ENCODE peak calls at places on chromosomes 12 and 14, in four cellular contexts. S is upper lobe of right lung, L is suprapubic skin, F is HFF-Myc. V is an unnamed sample.

GRCh38 chr12:124407074-124407473 is 112.2 kb downstream of the RFLNA start:
- DNase-seq in S (no peak), L (no peak), F (no peak), V (no peak)

GRCh38 chr14:74871819-74872218 is 4.1 kb downstream of the PROX2 start:
- DNase-seq in S (no peak), L (no peak), F (no peak), V (no peak)

GRCh38 chr12:126747530-126748149 is 1519.3 kb upstream of the TMEM132C start:
- DNase-seq in S (peak), L (no peak), F (no peak), V (no peak)

GRCh38 chr14:85532981-85533820 is 3.3 kb downstream of the FLRT2 start:
- DNase-seq in S (peak), L (peak), F (no peak), V (no peak)

GRCh38 chr12:123474493-123475255 is 16.7 kb downstream of the SNRNP35 start:
- DNase-seq in S (no peak), L (no peak), F (no peak), V (no peak)

GRCh38 chr14:73591690-73592448 is at the start of gene ACOT4:
- DNase-seq in S (peak), L (no peak), F (no peak), V (no peak)

GRCh38 chr12:56571131-56571530 is 49.5 kb downstream of the RBMS2 start:
- DNase-seq in S (no peak), L (no peak), F (no peak), V (no peak)

GRCh38 chr14:88168498-88169165 is 154.4 kb downstream of the KCNK10 start:
- DNase-seq in S (no peak), L (no peak), F (peak), V (no peak)

GRCh38 chr14:50062438-50063039 is 53.8 kb downstream of the VCPKMT start:
- DNase-seq in S (peak), L (no peak), F (peak), V (no peak)

GRCh38 chr14:21261824-21262223 is 7.4 kb downstream of the HNRNPC start:
- DNase-seq in S (no peak), L (no peak), F (no peak), V (no peak)

GRCh38 chr14:101466456-101467180 is 94.7 kb upstream of the DIO3 start:
- DNase-seq in S (peak), L (no peak), F (no peak), V (no peak)

GRCh38 chr12:70448371-70448770 is 82.3 kb downstream of the KCNMB4 start:
- DNase-seq in S (no peak), L (no peak), F (no peak), V (no peak)

GRCh38 chr14:60490270-60490669 is 4.4 kb upstream of the C14orf39 start:
- DNase-seq in S (no peak), L (no peak), F (no peak), V (no peak)

GRCh38 chr14:103290961-103291360 is 43.1 kb upstream of the EIF5 start:
- DNase-seq in S (no peak), L (no peak), F (no peak), V (no peak)

GRCh38 chr12:124633269-124633953 is 66.0 kb upstream of the NCOR2 start:
- DNase-seq in S (no peak), L (no peak), F (no peak), V (no peak)

GRCh38 chr14:51490205-51490604 is 161.5 kb upstream of the FRMD6 start:
- DNase-seq in S (no peak), L (no peak), F (no peak), V (peak)

GRCh38 chr12:6376079-6376941 is 947 bp upstream of the SCNN1A start:
- DNase-seq in S (peak), L (peak), F (no peak), V (no peak)

GRCh38 chr14:106657460-106657859 is 1131.1 kb downstream of the TMEM121 start:
- DNase-seq in S (no peak), L (no peak), F (no peak), V (no peak)

GRCh38 chr12:5437657-5438056 is 5.7 kb downstream of the NTF3 start:
- DNase-seq in S (no peak), L (no peak), F (no peak), V (no peak)

GRCh38 chr12:117743746-117744145 is 225.0 kb downstream of the KSR2 start:
- DNase-seq in S (no peak), L (no peak), F (no peak), V (no peak)

GRCh38 chr14:36057452-36058142 is 118.9 kb downstream of the PTCSC3 start:
- DNase-seq in S (no peak), L (no peak), F (no peak), V (no peak)

GRCh38 chr12:55743967-55744931 is 1.3 kb downstream of the GDF11 start:
- DNase-seq in S (no peak), L (no peak), F (no peak), V (no peak)

GRCh38 chr12:12108441-12109058 is 37.8 kb downstream of the BCL2L14 start:
- DNase-seq in S (no peak), L (no peak), F (no peak), V (no peak)

GRCh38 chr12:96810057-96810456 is 97.0 kb upstream of the NEDD1 start:
- DNase-seq in S (no peak), L (no peak), F (no peak), V (no peak)

GRCh38 chr14:65849558-65849957 is 437.0 kb downstream of the FUT8 start:
- DNase-seq in S (no peak), L (no peak), F (no peak), V (no peak)

DNA sequence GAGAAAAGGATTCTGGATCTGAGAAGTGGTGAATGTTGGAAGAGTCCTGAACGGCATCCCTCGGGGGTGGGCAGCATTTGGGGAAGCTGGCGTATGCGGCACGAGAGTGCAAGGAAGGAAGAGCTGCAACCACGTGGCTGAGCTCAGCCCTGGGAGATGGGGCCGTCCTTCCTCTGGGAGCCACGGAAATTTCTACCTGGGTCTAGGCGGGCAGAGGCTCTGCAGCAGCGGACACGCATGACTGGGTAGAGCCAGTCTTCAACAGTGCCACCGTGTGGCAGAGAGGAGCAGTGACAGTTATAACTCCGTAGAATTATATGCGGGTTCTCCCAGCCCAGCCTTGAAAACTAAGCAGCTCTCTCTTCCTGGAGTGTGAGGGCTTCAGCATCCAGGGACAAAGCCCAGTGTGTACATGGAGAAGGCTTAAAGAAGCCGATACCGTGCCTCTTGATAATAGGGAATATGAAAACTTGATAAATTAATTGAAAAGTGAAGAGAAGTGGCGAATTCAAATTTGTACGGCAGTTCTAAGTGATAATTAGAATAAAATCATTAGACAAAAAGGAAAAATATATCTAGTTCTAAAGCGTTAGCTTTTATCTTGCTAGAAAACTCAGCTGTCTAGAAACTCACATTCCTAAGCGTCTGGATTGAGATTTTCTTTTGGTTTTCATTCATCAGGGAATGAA is 82.9 kb upstream of the STXBP6 start:
- DNase-seq in S (peak), L (no peak), F (peak), V (no peak)
- TF ChIP-seq CTCF in S (peak), L (peak), F (peak), V (peak)

DNA sequence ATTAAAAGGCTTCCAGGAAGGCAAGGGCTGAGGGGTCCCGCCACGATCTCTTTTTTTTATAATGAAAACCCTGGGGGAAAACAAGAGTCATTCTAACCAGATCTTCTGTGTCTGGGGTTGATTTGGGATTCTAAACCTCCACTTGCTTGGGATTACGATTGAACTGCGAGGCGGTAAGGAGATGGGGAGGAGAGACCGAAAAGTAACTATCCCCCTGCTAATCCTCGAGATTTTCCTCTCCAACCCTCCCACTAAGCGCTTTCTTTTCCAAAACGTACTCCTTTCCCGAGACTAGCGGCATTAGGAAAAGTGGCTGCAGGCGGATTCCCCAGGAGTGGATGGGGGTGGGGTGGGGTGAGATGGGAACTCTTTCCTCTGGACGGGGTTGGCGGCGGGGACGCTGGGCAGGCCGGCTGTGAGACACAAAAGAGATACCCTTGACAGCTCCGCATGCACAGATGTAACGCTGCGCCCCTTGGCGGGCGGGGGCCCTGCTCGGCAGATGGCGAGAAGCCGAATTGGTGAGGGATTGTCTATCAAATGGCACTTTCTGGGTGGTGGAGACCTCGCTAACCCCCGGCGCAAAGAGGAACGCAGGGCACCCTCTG is 830 bp upstream of the SRRM4 start:
- DNase-seq in S (no peak), L (no peak), F (no peak), V (no peak)
- TF ChIP-seq CTCF in S (no peak), L (no peak), F (no peak), V (no peak)

DNA sequence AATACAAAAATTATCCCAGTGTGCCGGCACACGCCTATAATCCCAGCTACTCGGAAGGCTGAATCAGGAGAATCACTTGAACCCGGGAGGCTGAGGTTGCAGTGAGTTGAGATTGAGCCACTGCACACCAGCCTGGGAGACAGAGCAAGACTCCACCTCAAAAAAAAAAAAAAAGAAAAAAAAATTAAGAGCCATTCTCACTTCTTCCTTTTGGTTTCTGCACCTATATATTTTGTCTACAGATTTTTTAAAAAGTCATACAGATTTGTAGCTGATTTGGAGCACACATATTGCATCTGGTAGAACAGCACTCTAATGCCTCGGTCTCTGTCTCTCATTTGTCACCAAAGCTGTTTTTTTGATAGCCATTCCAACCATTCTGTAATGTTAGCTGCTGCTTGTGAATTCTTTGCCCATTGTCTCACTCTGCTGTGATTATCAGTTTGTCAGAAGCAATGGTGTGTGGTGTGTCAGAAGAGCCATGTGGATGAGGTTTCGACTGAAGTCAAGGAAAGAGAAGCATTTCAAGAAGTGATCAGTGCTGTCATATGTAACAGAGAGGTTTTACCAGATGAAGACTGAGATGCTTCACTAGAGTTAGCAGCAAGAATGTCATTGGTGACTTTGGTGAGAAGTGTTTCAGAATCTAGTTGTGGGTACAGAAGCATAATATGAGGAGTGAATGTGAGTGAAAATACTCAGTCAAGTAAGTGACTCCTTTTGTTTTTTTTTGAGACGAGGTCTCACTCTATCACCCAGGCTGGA is 8.7 kb upstream of the KTN1 start:
- DNase-seq in S (no peak), L (no peak), F (no peak), V (no peak)
- TF ChIP-seq CTCF in S (no peak), L (no peak), F (no peak), V (no peak)

DNA sequence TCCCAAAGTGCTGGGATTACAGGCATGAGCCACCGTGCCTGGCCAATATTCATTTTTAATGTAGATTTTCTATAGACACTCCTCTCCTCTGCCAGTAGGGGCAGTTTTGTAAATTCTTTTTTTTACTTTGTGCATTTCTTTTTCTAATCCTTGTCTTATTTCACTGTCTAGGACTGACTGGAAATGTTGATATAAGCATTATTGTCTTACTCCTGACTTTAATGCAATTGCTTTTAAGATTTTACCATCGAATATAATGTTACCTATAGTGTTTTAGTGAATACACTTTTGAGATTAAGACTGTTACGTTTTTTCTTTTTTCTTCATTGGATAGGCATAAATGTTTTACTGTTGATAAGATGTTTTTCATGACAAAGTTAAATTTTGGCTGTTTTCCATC is 35.4 kb upstream of the EMP1 start:
- DNase-seq in S (no peak), L (no peak), F (no peak), V (no peak)
- TF ChIP-seq CTCF in S (peak), L (no peak), F (peak), V (peak)

DNA sequence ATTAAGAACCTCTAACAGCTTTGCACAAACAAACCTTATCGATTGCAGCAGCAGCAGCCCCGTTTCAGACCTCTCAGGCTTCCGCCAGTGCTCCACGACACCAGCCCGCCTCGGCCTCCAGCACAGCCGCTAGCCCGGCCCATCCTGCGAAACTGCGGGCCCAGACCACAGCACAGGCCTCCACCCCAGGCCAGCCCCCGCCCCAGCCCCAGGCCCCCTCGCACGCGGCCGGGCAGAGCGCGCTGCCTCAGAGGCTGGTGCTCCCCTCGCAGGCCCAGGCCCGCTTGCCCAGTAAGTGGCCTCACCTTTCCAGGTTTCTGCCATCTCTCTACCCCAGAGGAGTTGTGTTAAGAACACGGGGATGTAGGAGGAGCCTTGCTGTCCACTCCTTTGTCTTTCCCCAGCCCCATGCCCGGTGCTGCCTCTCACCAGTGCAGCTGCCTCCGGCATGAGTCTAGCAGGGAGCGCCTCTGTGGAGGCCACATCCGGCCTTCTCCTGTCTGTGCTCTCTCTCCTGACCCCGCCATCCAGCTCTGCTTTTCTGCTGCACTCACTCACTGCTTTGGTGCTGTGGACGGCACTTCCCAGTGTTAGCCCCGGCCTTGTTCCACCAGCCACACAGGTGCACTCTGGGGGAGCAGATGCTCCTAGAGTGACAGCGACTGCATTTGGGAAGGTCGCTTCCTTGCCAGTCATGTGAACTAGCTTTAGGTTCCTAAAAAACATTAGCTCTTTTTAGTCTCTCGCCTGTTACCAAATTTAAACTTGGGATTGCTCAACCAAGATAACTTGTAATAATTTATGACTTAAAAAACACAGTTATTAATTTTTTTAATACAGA is 71.5 kb downstream of the EP400 start:
- DNase-seq in S (peak), L (no peak), F (no peak), V (no peak)
- TF ChIP-seq CTCF in S (no peak), L (no peak), F (no peak), V (no peak)

GRCh38 chr14:93206793-93207467 is at the start of the genes GON7 and UBR7:
- DNase-seq in S (peak), L (peak), F (peak), V (peak)
- TF ChIP-seq CTCF in S (peak), L (no peak), F (no peak), V (peak)

GRCh38 chr14:38256358-38256840 is 506 bp upstream of the CLEC14A start:
- DNase-seq in S (no peak), L (no peak), F (no peak), V (no peak)
- TF ChIP-seq CTCF in S (peak), L (no peak), F (no peak), V (no peak)

GRCh38 chr12:106764738-106765137 is 9.7 kb upstream of the RIC8B start:
- DNase-seq in S (no peak), L (no peak), F (no peak), V (no peak)
- TF ChIP-seq CTCF in S (no peak), L (no peak), F (no peak), V (no peak)

GRCh38 chr12:19971881-19972280 is 396.5 kb upstream of the PDE3A start:
- DNase-seq in S (no peak), L (no peak), F (no peak), V (no peak)

GRCh38 chr12:19970116-19970515 is 398.2 kb upstream of the PDE3A start:
- DNase-seq in S (no peak), L (no peak), F (no peak), V (peak)

GRCh38 chr12:19970826-19971225 is 397.5 kb upstream of the PDE3A start:
- DNase-seq in S (no peak), L (no peak), F (no peak), V (no peak)

GRCh38 chr12:19972325-19973288 is 395.7 kb upstream of the PDE3A start:
- DNase-seq in S (no peak), L (no peak), F (no peak), V (no peak)

GRCh38 chr12:19971396-19971802 is 396.9 kb upstream of the PDE3A start:
- DNase-seq in S (no peak), L (no peak), F (no peak), V (no peak)
- TF ChIP-seq CTCF in S (no peak), L (no peak), F (no peak), V (no peak)

GRCh38 chr12:48818831-48819590 is 715 bp downstream of the CACNB3 start:
- DNase-seq in S (peak), L (no peak), F (no peak), V (no peak)
- TF ChIP-seq CTCF in S (peak), L (no peak), F (no peak), V (peak)

V was measured in BJ.